ENCODE peak calls at places on chromosomes 4 and X, in nine cellular contexts. V is glutamatergic neuron, A is Calu3, U is fibroblast of the aortic adventitia, G is HFF-Myc, Y is HFFc6, P is A549, D is right lobe of liver, N is body of pancreas. W is an unnamed sample.

GRCh38 chrX:146973283-146973682 is 158.7 kb upstream of the CXorf51A start:
- DNase-seq in V (no peak), A (no peak), U (no peak), G (no peak), Y (no peak), P (no peak), D (no peak), N (no peak), W (no peak)

GRCh38 chr4:147096667-147097604 is 151.3 kb upstream of the TTC29 start:
- DNase-seq in V (no peak), A (no peak), U (peak; percentile 80), G (peak; percentile 47), Y (peak; percentile 50), P (peak; percentile 44), D (no peak), N (no peak), W (peak; percentile 82)

GRCh38 chr4:105630670-105631655 is 77.5 kb downstream of the INTS12 start:
- DNase-seq in V (no peak), A (no peak), U (no peak), G (no peak), Y (no peak), P (no peak), D (no peak), N (no peak), W (no peak)

GRCh38 chr4:97953171-97953570 is 190.1 kb downstream of the STPG2 start:
- DNase-seq in V (no peak), A (no peak), U (no peak), G (no peak), Y (no peak), P (no peak), D (no peak), N (no peak), W (no peak)

GRCh38 chr4:87416965-87417364 is 5.4 kb upstream of the NUDT9 start:
- DNase-seq in V (no peak), A (no peak), U (no peak), G (no peak), Y (no peak), P (no peak), D (peak; percentile 74), N (no peak), W (no peak)

GRCh38 chr4:100306018-100306417 is 115.8 kb upstream of the DDIT4L start:
- DNase-seq in V (no peak), A (no peak), U (peak; percentile 71), G (no peak), Y (peak; percentile 49), P (no peak), D (no peak), N (no peak), W (no peak)

GRCh38 chrX:143683486-143683885 is 37.1 kb downstream of the SPANXN2 start:
- DNase-seq in V (no peak), A (no peak), U (no peak), G (no peak), Y (no peak), P (no peak), D (no peak), N (no peak), W (no peak)

GRCh38 chrX:30957753-30958152 is 68.7 kb upstream of the TAB3 start:
- DNase-seq in V (no peak), A (peak; percentile 71), U (peak; percentile 46), G (no peak), Y (peak; percentile 15), P (peak; percentile 37), D (no peak), N (peak; percentile 5), W (peak; percentile 46)

DNA sequence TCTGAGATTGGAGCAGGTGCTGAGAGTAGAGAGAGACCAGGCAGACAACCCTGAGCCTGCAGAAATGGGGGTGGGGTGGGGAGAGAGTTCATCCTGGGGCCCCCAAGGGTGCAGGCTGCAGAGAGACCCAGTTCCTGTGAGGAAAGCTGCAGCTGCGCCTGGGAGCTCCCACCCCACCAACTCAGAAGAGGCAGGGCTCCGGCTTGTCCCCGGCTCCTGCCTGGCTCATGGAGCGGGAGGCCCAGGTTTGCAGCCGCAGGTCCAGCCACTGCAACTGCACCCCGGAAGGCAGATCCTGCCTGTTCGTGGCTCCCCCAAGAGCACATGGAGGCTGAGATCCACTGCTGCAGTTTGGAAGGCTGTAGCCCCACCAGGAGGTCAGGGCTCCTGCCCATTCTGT is 44.2 kb upstream of the DGKK start:
- DNase-seq in V (no peak), A (no peak), U (no peak), G (no peak), Y (no peak), P (no peak), D (no peak), N (no peak), W (no peak)
- TF ChIP-seq CTCF in V (no peak), A (no peak), U (no peak), G (no peak), Y (no peak), P (no peak), D (no peak), N (no peak), W (no peak)

GRCh38 chr4:111231281-111231680 is 608.4 kb upstream of the PITX2 start:
- DNase-seq in V (no peak), A (no peak), U (no peak), G (no peak), Y (no peak), P (no peak), D (no peak), N (no peak), W (no peak)

GRCh38 chr4:111228874-111229273 is 606.0 kb upstream of the PITX2 start:
- DNase-seq in V (no peak), A (no peak), U (peak; percentile 39), G (no peak), Y (peak; percentile 63), P (no peak), D (no peak), N (no peak), W (no peak)

GRCh38 chr4:111230265-111230664 is 607.4 kb upstream of the PITX2 start:
- DNase-seq in V (no peak), A (no peak), U (no peak), G (no peak), Y (peak; percentile 50), P (no peak), D (no peak), N (no peak), W (no peak)

DNA sequence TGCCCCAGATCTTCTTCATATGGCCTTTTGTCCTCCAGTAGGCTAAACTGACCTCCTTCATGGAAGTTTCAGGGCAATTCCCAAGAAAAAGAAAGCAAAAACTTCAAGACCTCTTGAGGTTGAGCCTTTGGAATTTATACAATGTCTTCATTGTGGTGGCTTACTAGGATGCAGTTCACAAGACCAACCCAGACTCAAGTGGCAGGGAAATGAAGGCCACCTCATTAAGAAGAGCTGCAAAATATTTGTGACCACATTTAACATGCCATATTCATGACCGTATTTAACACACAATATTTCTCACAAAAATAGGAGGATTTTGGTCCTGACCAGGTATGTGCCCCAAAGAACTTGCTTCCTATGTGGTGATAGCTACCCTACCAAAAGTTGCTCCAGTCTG is 605.5 kb upstream of the PITX2 start:
- DNase-seq in V (no peak), A (no peak), U (no peak), G (no peak), Y (peak; percentile 51), P (no peak), D (no peak), N (no peak), W (no peak)
- TF ChIP-seq CTCF in V (no peak), A (no peak), U (no peak), G (no peak), Y (no peak), P (no peak), D (no peak), N (no peak), W (no peak)

GRCh38 chr4:174181827-174182226 is 101.6 kb downstream of the FBXO8 start:
- DNase-seq in V (no peak), A (no peak), U (no peak), G (no peak), Y (no peak), P (no peak), D (no peak), N (no peak), W (no peak)
- TF ChIP-seq CTCF in V (no peak), A (no peak), U (peak; percentile 15), G (no peak), Y (peak; percentile 10), P (no peak), D (no peak), N (no peak), W (no peak)

GRCh38 chrX:96837808-96838207 is 45.9 kb upstream of the RPA4 start:
- DNase-seq in V (no peak), A (peak; percentile 19), U (peak; percentile 51), G (no peak), Y (peak; percentile 12), P (no peak), D (no peak), N (no peak), W (no peak)

GRCh38 chrX:96841325-96841724 is 42.4 kb upstream of the RPA4 start:
- DNase-seq in V (no peak), A (no peak), U (no peak), G (no peak), Y (no peak), P (no peak), D (no peak), N (no peak), W (no peak)

GRCh38 chrX:96846841-96847240 is 36.9 kb upstream of the RPA4 start:
- DNase-seq in V (no peak), A (no peak), U (no peak), G (no peak), Y (no peak), P (no peak), D (no peak), N (no peak), W (no peak)

DNA sequence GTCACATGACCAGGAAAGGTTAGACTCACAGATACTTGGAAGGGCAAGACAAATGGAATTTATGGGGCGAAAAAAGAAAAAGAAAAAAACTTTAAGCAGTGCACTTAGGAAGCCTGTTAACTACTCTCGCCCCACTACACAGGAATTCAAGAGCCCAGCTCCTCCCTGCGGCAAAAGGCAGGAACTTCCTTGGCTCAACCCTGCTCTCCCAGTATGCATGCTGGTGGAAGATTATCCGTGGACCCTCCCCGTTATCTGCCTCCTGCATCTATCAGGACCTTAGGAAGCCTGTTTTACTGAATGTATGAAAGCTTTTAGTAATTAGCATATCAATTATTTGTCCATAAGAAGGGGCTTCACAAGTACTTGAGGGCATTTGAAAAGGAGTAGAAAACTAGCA is 40.1 kb upstream of the RPA4 start:
- DNase-seq in V (no peak), A (no peak), U (peak; percentile 30), G (no peak), Y (no peak), P (no peak), D (no peak), N (no peak), W (peak; percentile 33)
- TF ChIP-seq CTCF in V (no peak), A (no peak), U (peak; percentile 24), G (no peak), Y (no peak), P (no peak), D (no peak), N (no peak), W (peak; percentile 35)

GRCh38 chrX:63050225-63050624 is 300.9 kb downstream of the SPIN4 start:
- DNase-seq in V (no peak), A (no peak), U (no peak), G (no peak), Y (no peak), P (peak; percentile 8), D (no peak), N (no peak), W (no peak)
- TF ChIP-seq CTCF in V (no peak), A (no peak), U (no peak), G (no peak), Y (no peak), P (no peak), D (peak; percentile 38), N (no peak), W (no peak)

W was measured in cardiac muscle cell.